ENCODE peak calls at places on chromosomes 4 and X, in seven cellular contexts. H, U, K, Y, N, A and Z are unnamed samples.

GRCh38 chrX:54045563-54046228 is 1.4 kb upstream of the PHF8 start:
- DNase-seq in H (no peak), U (no peak), K (no peak), Y (peak; percentile 80), N (peak; percentile 89), A (no peak), Z (no peak)

GRCh38 chr4:185729300-185729912 is 82.6 kb downstream of the SORBS2 start:
- DNase-seq in H (no peak), U (no peak), K (no peak), Y (no peak), N (no peak), A (no peak), Z (no peak)

GRCh38 chr4:24973471-24974251 is 57.1 kb downstream of the LGI2 start:
- DNase-seq in H (no peak), U (no peak), K (peak; percentile 40), Y (peak; percentile 13), N (peak; percentile 1), A (no peak), Z (peak; percentile 41)

GRCh38 chrX:29634516-29634915 is 580.8 kb upstream of the MAGEB2 start:
- DNase-seq in H (no peak), U (no peak), K (no peak), Y (no peak), N (no peak), A (no peak), Z (no peak)

GRCh38 chr4:73603307-73603710 is 16.9 kb downstream of the RASSF6 start:
- DNase-seq in H (peak; percentile 81), U (no peak), K (no peak), Y (no peak), N (peak; percentile 30), A (no peak), Z (no peak)

GRCh38 chr4:123546123-123546654 is 149.6 kb downstream of the SPRY1 start:
- DNase-seq in H (no peak), U (no peak), K (no peak), Y (peak; percentile 14), N (peak; percentile 30), A (no peak), Z (no peak)

GRCh38 chr4:82939414-82939813 is 38.9 kb downstream of the THAP9 start:
- DNase-seq in H (no peak), U (no peak), K (no peak), Y (no peak), N (no peak), A (no peak), Z (no peak)

GRCh38 chr4:243407-243806 is 61.9 kb downstream of the ZNF732 start:
- DNase-seq in H (no peak), U (no peak), K (no peak), Y (peak; percentile 86), N (peak; percentile 40), A (no peak), Z (no peak)

GRCh38 chr4:113043591-113043990 is 5.9 kb upstream of the ANK2 start:
- DNase-seq in H (no peak), U (no peak), K (no peak), Y (no peak), N (no peak), A (no peak), Z (no peak)

GRCh38 chr4:7637139-7637538 is 202.4 kb upstream of the PSAPL1 start:
- DNase-seq in H (no peak), U (no peak), K (no peak), Y (no peak), N (no peak), A (no peak), Z (no peak)

GRCh38 chrX:150410513-150410912 is 47.4 kb downstream of the MAMLD1 start:
- DNase-seq in H (no peak), U (no peak), K (no peak), Y (no peak), N (no peak), A (no peak), Z (no peak)